ENCODE peak calls at places on chromosome 10, in nine cellular contexts. H is H9, M is psoas muscle, J is uterus, F is neural progenitor cell, I is mucosa of descending colon, W is AG09319, O is GM12865, Z is upper lobe of left lung. Q is an unnamed sample.

GRCh38 chr10:90328896-90329295 is 528.9 kb downstream of the HTR7 start:
- DNase-seq in H (no peak), M (no peak), J (no peak), F (peak), I (no peak), W (no peak), O (no peak), Z (no peak), Q (no peak)

GRCh38 chr10:124342821-124343170 is 75.9 kb downstream of the OAT start:
- DNase-seq in H (peak), M (no peak), J (no peak), F (no peak), I (no peak), W (no peak), O (no peak), Z (peak), Q (no peak)

GRCh38 chr10:134205-134742 is 981 bp upstream of the ZMYND11 start:
- DNase-seq in H (no peak), M (no peak), J (no peak), F (peak), I (peak), W (no peak), O (peak), Z (no peak), Q (no peak)

GRCh38 chr10:63346015-63346441 is 119.7 kb downstream of the JMJD1C start:
- DNase-seq in H (no peak), M (no peak), J (no peak), F (no peak), I (no peak), W (no peak), O (no peak), Z (no peak), Q (no peak)

GRCh38 chr10:370222-370825 is 235.1 kb downstream of the ZMYND11 start:
- DNase-seq in H (no peak), M (no peak), J (no peak), F (no peak), I (no peak), W (no peak), O (no peak), Z (no peak), Q (no peak)

GRCh38 chr10:132349766-132350165 is 17.8 kb downstream of the LRRC27 start:
- DNase-seq in H (no peak), M (no peak), J (no peak), F (no peak), I (no peak), W (no peak), O (no peak), Z (no peak), Q (no peak)

GRCh38 chr10:70912556-70912955 is 24.2 kb upstream of the PCBD1 start:
- DNase-seq in H (no peak), M (no peak), J (no peak), F (no peak), I (no peak), W (no peak), O (no peak), Z (no peak), Q (no peak)

GRCh38 chr10:88437411-88437810 is 145.7 kb downstream of the RNLS start:
- DNase-seq in H (no peak), M (no peak), J (no peak), F (no peak), I (no peak), W (no peak), O (no peak), Z (no peak), Q (no peak)

GRCh38 chr10:68106656-68107055 is 2.6 kb upstream of the MYPN start:
- DNase-seq in H (no peak), M (no peak), J (no peak), F (no peak), I (no peak), W (no peak), O (no peak), Z (no peak), Q (no peak)

DNA sequence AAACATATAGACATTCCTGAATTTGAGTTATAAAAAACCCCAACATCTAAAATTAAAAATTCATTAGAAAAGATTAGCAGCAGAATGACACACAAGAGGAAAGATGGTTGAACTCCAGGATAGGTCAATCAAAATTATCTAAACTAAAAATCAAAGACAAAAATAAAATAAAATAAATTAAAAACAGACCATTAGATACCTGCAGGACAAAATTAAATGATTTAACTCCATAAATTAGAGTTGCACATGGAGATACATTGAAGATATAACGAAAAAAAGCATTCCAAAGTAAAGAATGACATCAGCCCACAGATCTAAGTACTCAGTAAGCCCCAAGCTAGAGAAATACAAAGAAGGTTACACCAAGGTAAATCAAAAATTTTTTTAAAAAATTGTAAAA is 226.1 kb upstream of the SORCS1 start:
- DNase-seq in H (no peak), M (no peak), J (no peak), F (no peak), I (no peak), W (no peak), O (no peak), Z (no peak), Q (no peak)
- TF ChIP-seq CTCF in H (no peak), M (no peak), J (no peak), F (no peak), I (no peak), W (no peak), O (no peak), Z (no peak), Q (no peak)

GRCh38 chr10:81473755-81474154 is 401.2 kb upstream of the NRG3 start:
- DNase-seq in H (no peak), M (no peak), J (no peak), F (no peak), I (no peak), W (no peak), O (no peak), Z (no peak), Q (no peak)

GRCh38 chr10:81479316-81479715 is 395.7 kb upstream of the NRG3 start:
- DNase-seq in H (no peak), M (no peak), J (no peak), F (peak), I (no peak), W (no peak), O (no peak), Z (no peak), Q (no peak)
- TF ChIP-seq CTCF in H (peak), M (no peak), J (no peak), F (peak), I (no peak), W (no peak), O (no peak), Z (no peak), Q (no peak)

DNA sequence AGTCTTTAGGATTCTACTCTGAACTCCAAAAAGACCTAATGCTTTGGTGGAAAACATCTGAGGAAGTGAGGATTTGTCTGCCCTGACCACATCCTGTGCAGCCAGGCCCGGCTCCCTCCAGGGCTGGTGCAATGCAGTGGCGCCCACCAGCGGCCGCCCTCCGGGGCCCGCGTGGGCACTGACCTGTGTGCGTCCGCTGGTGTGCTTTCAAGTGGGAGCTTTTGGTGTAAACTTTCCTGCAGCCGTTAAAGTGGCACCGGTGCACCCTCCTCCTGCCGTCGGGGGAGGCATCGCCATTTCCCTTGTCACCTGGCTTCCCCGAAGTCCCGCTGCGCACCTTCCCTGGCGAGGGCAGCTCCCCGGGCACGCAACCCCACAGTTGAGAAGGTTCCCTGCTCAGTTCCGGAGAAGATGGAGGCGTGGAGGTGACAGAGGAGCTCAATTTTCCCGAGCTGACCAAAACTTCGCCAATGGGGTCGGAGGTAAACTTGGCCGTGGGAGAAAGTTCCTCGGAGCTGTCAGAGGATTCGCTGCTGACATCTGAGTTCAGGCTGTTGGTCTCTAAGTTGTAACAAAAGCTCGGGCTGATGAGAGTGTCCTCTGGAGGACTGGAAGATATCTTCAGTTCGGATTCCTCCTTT is 3.4 kb downstream of the KLF6 start:
- DNase-seq in H (peak), M (peak), J (no peak), F (no peak), I (peak), W (no peak), O (peak), Z (peak), Q (no peak)
- TF ChIP-seq CTCF in H (peak), M (peak), J (peak), F (no peak), I (no peak), W (peak), O (peak), Z (peak), Q (peak)

DNA sequence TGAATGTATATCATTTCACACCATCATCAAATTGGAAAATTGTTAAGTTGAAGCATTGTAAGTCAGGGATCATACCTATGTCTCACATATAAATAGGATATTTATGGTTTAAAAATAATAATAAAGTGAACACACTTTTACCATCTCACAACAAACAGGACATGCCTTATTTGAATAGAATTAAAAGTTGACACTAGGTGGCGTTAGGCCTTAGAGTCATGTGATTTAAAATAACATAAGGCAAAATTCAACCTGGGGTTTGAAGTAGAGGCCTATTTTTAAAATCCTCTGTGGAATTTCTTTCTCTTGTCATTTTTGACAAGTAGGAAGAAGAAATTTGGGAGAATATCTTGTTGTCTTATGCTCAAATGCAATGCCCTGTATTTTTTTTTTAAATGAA is 184.7 kb upstream of the PCDH15 start:
- DNase-seq in H (no peak), M (no peak), J (no peak), F (peak), I (no peak), W (no peak), O (peak), Z (no peak), Q (no peak)
- TF ChIP-seq CTCF in H (peak), M (peak), J (no peak), F (peak), I (no peak), W (no peak), O (peak), Z (no peak), Q (peak)

GRCh38 chr10:43922335-43923280 is 273.9 kb upstream of the ZNF32 start:
- DNase-seq in H (peak), M (no peak), J (no peak), F (no peak), I (no peak), W (no peak), O (no peak), Z (no peak), Q (peak)
- TF ChIP-seq CTCF in H (no peak), M (no peak), J (no peak), F (no peak), I (no peak), W (no peak), O (no peak), Z (no peak), Q (no peak)

GRCh38 chr10:104026762-104027161 is 58.9 kb downstream of the COL17A1 start:
- DNase-seq in H (no peak), M (no peak), J (no peak), F (no peak), I (no peak), W (no peak), O (no peak), Z (no peak), Q (no peak)

GRCh38 chr10:104025524-104025923 is 58.6 kb downstream of the SLK start:
- DNase-seq in H (no peak), M (no peak), J (no peak), F (no peak), I (no peak), W (no peak), O (no peak), Z (no peak), Q (no peak)

GRCh38 chr10:104029528-104029875 is 56.2 kb downstream of the COL17A1 start:
- DNase-seq in H (no peak), M (peak), J (peak), F (no peak), I (no peak), W (no peak), O (no peak), Z (no peak), Q (no peak)

GRCh38 chr10:104028823-104029527 is 56.7 kb downstream of the COL17A1 start:
- DNase-seq in H (no peak), M (no peak), J (no peak), F (no peak), I (no peak), W (no peak), O (no peak), Z (no peak), Q (no peak)

DNA sequence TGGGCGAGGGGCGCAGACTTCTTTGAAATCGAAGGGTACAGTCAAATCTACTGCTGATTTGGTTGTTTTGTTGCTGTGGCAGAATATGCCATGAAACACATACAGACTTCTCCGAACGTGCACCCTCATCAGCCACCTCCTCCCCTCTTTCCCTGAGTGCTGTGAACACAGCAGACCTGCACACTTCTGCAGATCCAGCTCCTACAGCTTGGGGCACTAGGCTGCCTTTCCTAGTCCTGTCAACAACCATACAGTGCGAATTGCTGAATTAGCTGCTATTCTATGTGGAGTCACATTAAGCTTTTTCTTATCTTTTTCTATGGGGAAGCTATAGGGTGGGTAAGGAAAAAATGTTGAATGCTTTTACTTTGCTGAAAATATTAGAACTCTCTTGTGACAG is 57.5 kb downstream of the COL17A1 start:
- DNase-seq in H (peak), M (no peak), J (no peak), F (peak), I (no peak), W (no peak), O (no peak), Z (no peak), Q (no peak)
- TF ChIP-seq CTCF in H (peak), M (peak), J (no peak), F (peak), I (no peak), W (peak), O (no peak), Z (no peak), Q (peak)

GRCh38 chr10:37976091-37976879 is at the start of gene ZNF25:
- DNase-seq in H (peak), M (peak), J (peak), F (peak), I (peak), W (peak), O (peak), Z (peak), Q (peak)

GRCh38 chr10:37972396-37972795 is 4.1 kb downstream of the ZNF25 start:
- DNase-seq in H (no peak), M (no peak), J (no peak), F (no peak), I (no peak), W (no peak), O (no peak), Z (no peak), Q (no peak)

GRCh38 chr10:37975407-37975991 is 948 bp downstream of the ZNF25 start:
- DNase-seq in H (no peak), M (no peak), J (no peak), F (no peak), I (peak), W (no peak), O (peak), Z (no peak), Q (no peak)

DNA sequence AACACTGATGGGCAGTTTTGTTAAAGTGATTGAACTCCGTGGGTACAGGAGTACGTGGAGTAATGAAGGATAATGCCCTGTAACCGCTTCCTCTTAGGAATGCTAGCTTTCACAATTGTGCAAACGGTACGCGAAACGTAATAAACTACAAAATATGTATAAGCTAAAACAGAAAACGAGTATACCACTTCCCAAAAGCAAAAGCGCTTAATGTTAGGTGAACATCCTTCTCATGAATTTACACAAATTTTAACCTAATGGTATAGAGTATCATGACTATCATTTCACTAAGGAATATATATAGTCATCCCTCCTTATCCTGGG is 395 bp upstream of the ZNF25 start:
- DNase-seq in H (no peak), M (no peak), J (no peak), F (no peak), I (no peak), W (no peak), O (no peak), Z (no peak), Q (no peak)
- TF ChIP-seq CTCF in H (no peak), M (no peak), J (no peak), F (no peak), I (no peak), W (no peak), O (no peak), Z (no peak), Q (no peak)

GRCh38 chr10:44457259-44457658 is 72.4 kb upstream of the CXCL12 start:
- DNase-seq in H (no peak), M (no peak), J (no peak), F (no peak), I (no peak), W (no peak), O (no peak), Z (no peak), Q (no peak)
- TF ChIP-seq CTCF in H (peak), M (no peak), J (no peak), F (peak), I (no peak), W (no peak), O (peak), Z (no peak), Q (no peak)

GRCh38 chr10:79267449-79267848 is 79.8 kb upstream of the PPIF start:
- DNase-seq in H (no peak), M (no peak), J (no peak), F (no peak), I (no peak), W (no peak), O (peak), Z (no peak), Q (no peak)
- TF ChIP-seq CTCF in H (peak), M (no peak), J (no peak), F (no peak), I (no peak), W (no peak), O (peak), Z (no peak), Q (peak)